ENCODE peak calls at places on chromosomes 5 and 9, in six cellular contexts. S, Q, A, W, L and Z are unnamed samples.
A peak's percentile ranks its signal among the peaks of the same experiment; 100 is the strongest.

GRCh38 chr5:172437445-172438303 is 16.7 kb downstream of the SH3PXD2B start:
- DNase-seq in W (peak; percentile 81), L (no peak), Q (peak; percentile 96), S (peak; percentile 74), A (peak; percentile 90), Z (no peak)

GRCh38 chr5:60810438-60811085 is 33.5 kb downstream of the ELOVL7 start:
- DNase-seq in A (peak; percentile 61), L (no peak), Q (no peak), S (no peak), W (no peak), Z (no peak)

GRCh38 chr9:126886194-126886830 is 25.9 kb downstream of the ZBTB34 start:
- DNase-seq in Q (no peak), L (no peak), W (no peak), A (no peak), S (no peak), Z (no peak)

GRCh38 chr5:121430538-121430937 is 421.1 kb upstream of the FTMT start:
- DNase-seq in S (no peak), W (no peak), Q (peak; percentile 15), L (no peak), A (peak; percentile 65), Z (no peak)

GRCh38 chr5:113378081-113378480 is 56.7 kb downstream of the TSSK1B start:
- DNase-seq in S (no peak), L (no peak), W (no peak), Q (no peak), A (no peak), Z (no peak)

GRCh38 chr5:166845044-166845443 is 1446.4 kb upstream of the WWC1 start:
- DNase-seq in L (no peak), Q (no peak), A (no peak), W (no peak), S (no peak), Z (no peak)

GRCh38 chr5:139650689-139651501 is 2.7 kb downstream of the CXXC5 start:
- DNase-seq in L (no peak), A (no peak), Q (no peak), W (peak; percentile 84), S (peak; percentile 81), Z (no peak)

GRCh38 chr9:129143461-129143927 is 32.3 kb downstream of the PTPA start:
- DNase-seq in W (no peak), Q (no peak), A (no peak), S (peak; percentile 63), L (no peak), Z (no peak)

GRCh38 chr9:14373726-14374125 is 59.8 kb upstream of the NFIB start:
- DNase-seq in Q (no peak), A (no peak), W (no peak), L (no peak), S (no peak), Z (no peak)